ENCODE peak calls at places on chromosome 17, in eight cellular contexts. Y is nucleus accumbens, L is renal cortical epithelial cell, T is PC-9, Q is tibial artery, N is right lobe of liver, X is amniotic epithelial cell, Z is NCI-H510A treated with DMSO at 0.1 percent for 48 hours. P is an unnamed sample.

GRCh38 chr17:5676012-5676411 is 91.7 kb upstream of the NLRP1 start:
- DNase-seq in Y (no peak), L (no peak), T (no peak), Q (no peak), N (no peak), X (no peak), Z (no peak), P (no peak)

GRCh38 chr17:51230306-51230705 is 29.5 kb downstream of the MBTD1 start:
- DNase-seq in Y (no peak), L (peak; percentile 49), T (no peak), Q (no peak), N (no peak), X (peak; percentile 58), Z (no peak), P (no peak)

GRCh38 chr17:40097931-40098845 is 2.2 kb downstream of the NR1D1 start:
- DNase-seq in Y (no peak), L (peak; percentile 91), T (no peak), Q (peak; percentile 97), N (peak; percentile 95), X (peak; percentile 90), Z (no peak), P (peak; percentile 90)

GRCh38 chr17:29010129-29010528 is 4.3 kb upstream of the SEZ6 start:
- DNase-seq in Y (no peak), L (no peak), T (no peak), Q (no peak), N (no peak), X (no peak), Z (no peak), P (no peak)

GRCh38 chr17:2647961-2648360 is 54.5 kb downstream of the PAFAH1B1 start:
- DNase-seq in Y (no peak), L (no peak), T (no peak), Q (no peak), N (no peak), X (no peak), Z (no peak), P (no peak)

GRCh38 chr17:14950216-14950615 is 314.9 kb downstream of the PMP22 start:
- DNase-seq in Y (no peak), L (no peak), T (no peak), Q (no peak), N (no peak), X (no peak), Z (no peak), P (no peak)

GRCh38 chr17:73784015-73784603 is 139.9 kb upstream of the SDK2 start:
- DNase-seq in Y (no peak), L (no peak), T (no peak), Q (no peak), N (no peak), X (no peak), Z (no peak), P (peak; percentile 14)

GRCh38 chr17:40063034-40063765 is 435 bp downstream of the THRA start:
- DNase-seq in Y (no peak), L (no peak), T (no peak), Q (peak; percentile 83), N (peak; percentile 67), X (peak; percentile 68), Z (no peak), P (peak; percentile 69)

GRCh38 chr17:38994026-38994425 is 26.8 kb upstream of the FBXO47 start:
- DNase-seq in Y (no peak), L (no peak), T (no peak), Q (no peak), N (no peak), X (no peak), Z (no peak), P (no peak)

GRCh38 chr17:5584383-5584951 is at the start of gene NLRP1:
- DNase-seq in Y (peak; percentile 47), L (peak; percentile 70), T (no peak), Q (peak; percentile 96), N (peak; percentile 75), X (peak; percentile 88), Z (no peak), P (peak; percentile 40)

GRCh38 chr17:73595931-73596330 is 48.3 kb downstream of the SDK2 start:
- DNase-seq in Y (no peak), L (no peak), T (no peak), Q (no peak), N (no peak), X (no peak), Z (no peak), P (no peak)

GRCh38 chr17:76353004-76353598 is 615 bp downstream of the PRPSAP1 start:
- DNase-seq in Y (no peak), L (no peak), T (no peak), Q (peak; percentile 66), N (peak; percentile 53), X (no peak), Z (no peak), P (peak; percentile 43)

GRCh38 chr17:42748906-42749798 is 4.3 kb upstream of the EZH1 start:
- DNase-seq in Y (no peak), L (no peak), T (no peak), Q (no peak), N (no peak), X (no peak), Z (no peak), P (no peak)

GRCh38 chr17:56213031-56213430 is 59.8 kb downstream of the ANKFN1 start:
- DNase-seq in Y (no peak), L (no peak), T (no peak), Q (no peak), N (no peak), X (no peak), Z (no peak), P (no peak)

GRCh38 chr17:41500131-41500911 is 5.1 kb downstream of the KRT13 start:
- DNase-seq in Y (no peak), L (peak; percentile 63), T (peak; percentile 92), Q (no peak), N (no peak), X (peak; percentile 69), Z (no peak), P (no peak)

GRCh38 chr17:40557531-40558299 is 7.6 kb downstream of the CCR7 start:
- DNase-seq in Y (no peak), L (no peak), T (no peak), Q (peak; percentile 56), N (peak; percentile 35), X (no peak), Z (no peak), P (peak; percentile 12)

GRCh38 chr17:82178499-82179290 is 33.9 kb downstream of the CCDC57 start:
- DNase-seq in Y (no peak), L (no peak), T (no peak), Q (no peak), N (no peak), X (no peak), Z (no peak), P (no peak)

GRCh38 chr17:76394166-76394565 is 9.8 kb downstream of the SPHK1 start:
- DNase-seq in Y (no peak), L (peak; percentile 85), T (no peak), Q (no peak), N (no peak), X (no peak), Z (peak; percentile 68), P (no peak)

GRCh38 chr17:69192754-69193153 is 35.9 kb downstream of the ABCA10 start:
- DNase-seq in Y (no peak), L (no peak), T (no peak), Q (no peak), N (no peak), X (peak; percentile 8), Z (no peak), P (no peak)

GRCh38 chr17:79305831-79306687 is 231.4 kb downstream of the ENGASE start:
- DNase-seq in Y (no peak), L (no peak), T (no peak), Q (peak; percentile 89), N (peak; percentile 55), X (no peak), Z (no peak), P (peak; percentile 80)

GRCh38 chr17:61467416-61468262 is 15.4 kb downstream of the TBX4 start:
- DNase-seq in Y (no peak), L (no peak), T (peak; percentile 32), Q (peak; percentile 63), N (peak; percentile 41), X (peak; percentile 23), Z (peak; percentile 18), P (no peak)

GRCh38 chr17:69528035-69528434 is 113.5 kb downstream of the MAP2K6 start:
- DNase-seq in Y (no peak), L (no peak), T (no peak), Q (no peak), N (no peak), X (no peak), Z (no peak), P (no peak)

GRCh38 chr17:8160741-8161221 is 2.0 kb downstream of the VAMP2 start:
- DNase-seq in Y (no peak), L (no peak), T (no peak), Q (no peak), N (no peak), X (no peak), Z (no peak), P (peak; percentile 46)

GRCh38 chr17:2929881-2930533 is 133.4 kb downstream of the OR1D5 start:
- DNase-seq in Y (no peak), L (no peak), T (no peak), Q (no peak), N (no peak), X (no peak), Z (peak; percentile 12), P (peak; percentile 41)

GRCh38 chr17:81336296-81336929 is 41.3 kb upstream of the SLC38A10 start:
- DNase-seq in Y (no peak), L (no peak), T (no peak), Q (no peak), N (no peak), X (no peak), Z (no peak), P (no peak)

GRCh38 chr17:38705523-38705802 is 390 bp downstream of the MLLT6 start:
- DNase-seq in Y (no peak), L (no peak), T (no peak), Q (no peak), N (peak; percentile 50), X (no peak), Z (no peak), P (no peak)

GRCh38 chr17:3535253-3535995 is 22.2 kb downstream of the TRPV3 start:
- DNase-seq in Y (peak; percentile 57), L (peak; percentile 36), T (no peak), Q (no peak), N (no peak), X (peak; percentile 84), Z (no peak), P (peak; percentile 82)

GRCh38 chr17:49926886-49927285 is 42.1 kb upstream of the DLX4 start:
- DNase-seq in Y (no peak), L (no peak), T (no peak), Q (peak; percentile 82), N (no peak), X (no peak), Z (no peak), P (peak; percentile 6)

GRCh38 chr17:32240745-32241144 is 24.9 kb upstream of the RHBDL3 start:
- DNase-seq in Y (no peak), L (peak; percentile 16), T (no peak), Q (no peak), N (no peak), X (peak; percentile 22), Z (no peak), P (no peak)

P was measured in pancreas.